ENCODE peak calls at places on chromosomes 3 and 15, in nine cellular contexts. One of them, this sample, is unnamed.
A peak's percentile ranks its signal among the peaks of the same experiment; 100 is the strongest.

GRCh38 chr3:30289324-30289723 is 317.1 kb upstream of the TGFBR2 start:
- DNase-seq in ovary: no peak
- DNase-seq in GM23338: no peak
- DNase-seq in AG04450: no peak
- DNase-seq in astrocyte of the spinal cord: no peak
- DNase-seq in colonic mucosa: peak; percentile 44
- DNase-seq in HCT116: no peak
- DNase-seq in spleen: no peak
- DNase-seq in neural progenitor cell: no peak
- DNase-seq in this sample: peak; percentile 44

GRCh38 chr3:197317250-197317963 is 19.0 kb upstream of the DLG1 start:
- DNase-seq in ovary: no peak
- DNase-seq in GM23338: no peak
- DNase-seq in AG04450: no peak
- DNase-seq in astrocyte of the spinal cord: peak; percentile 95
- DNase-seq in colonic mucosa: no peak
- DNase-seq in HCT116: peak; percentile 72
- DNase-seq in spleen: no peak
- DNase-seq in neural progenitor cell: no peak
- DNase-seq in this sample: peak; percentile 92

GRCh38 chr3:14509796-14510100 is 30.4 kb downstream of the GRIP2 start:
- DNase-seq in ovary: peak; percentile 30
- DNase-seq in GM23338: no peak
- DNase-seq in AG04450: no peak
- DNase-seq in astrocyte of the spinal cord: no peak
- DNase-seq in colonic mucosa: no peak
- DNase-seq in HCT116: no peak
- DNase-seq in spleen: no peak
- DNase-seq in neural progenitor cell: no peak
- DNase-seq in this sample: no peak

GRCh38 chr3:194161181-194162045 is 25.5 kb downstream of the HES1 start:
- DNase-seq in ovary: peak; percentile 72
- DNase-seq in GM23338: no peak
- DNase-seq in AG04450: no peak
- DNase-seq in astrocyte of the spinal cord: no peak
- DNase-seq in colonic mucosa: peak; percentile 46
- DNase-seq in HCT116: no peak
- DNase-seq in spleen: no peak
- DNase-seq in neural progenitor cell: no peak
- DNase-seq in this sample: peak; percentile 60

GRCh38 chr3:173098959-173099358 is 42.1 kb downstream of the SPATA16 start:
- DNase-seq in ovary: no peak
- DNase-seq in GM23338: no peak
- DNase-seq in AG04450: no peak
- DNase-seq in astrocyte of the spinal cord: no peak
- DNase-seq in colonic mucosa: no peak
- DNase-seq in HCT116: no peak
- DNase-seq in spleen: no peak
- DNase-seq in neural progenitor cell: no peak
- DNase-seq in this sample: no peak

GRCh38 chr3:46192939-46193338 is 15.2 kb downstream of the CCR1 start:
- DNase-seq in ovary: no peak
- DNase-seq in GM23338: no peak
- DNase-seq in AG04450: no peak
- DNase-seq in astrocyte of the spinal cord: no peak
- DNase-seq in colonic mucosa: no peak
- DNase-seq in HCT116: no peak
- DNase-seq in spleen: no peak
- DNase-seq in neural progenitor cell: no peak
- DNase-seq in this sample: no peak

GRCh38 chr3:196098365-196098764 is 16.5 kb upstream of the TFRC start:
- DNase-seq in ovary: no peak
- DNase-seq in GM23338: no peak
- DNase-seq in AG04450: no peak
- DNase-seq in astrocyte of the spinal cord: no peak
- DNase-seq in colonic mucosa: no peak
- DNase-seq in HCT116: no peak
- DNase-seq in spleen: no peak
- DNase-seq in neural progenitor cell: no peak
- DNase-seq in this sample: no peak

GRCh38 chr15:36109943-36110658 is 469.3 kb upstream of the CDIN1 start:
- DNase-seq in ovary: no peak
- DNase-seq in GM23338: no peak
- DNase-seq in AG04450: no peak
- DNase-seq in astrocyte of the spinal cord: peak; percentile 80
- DNase-seq in colonic mucosa: peak; percentile 25
- DNase-seq in HCT116: no peak
- DNase-seq in spleen: no peak
- DNase-seq in neural progenitor cell: no peak
- DNase-seq in this sample: peak; percentile 45

GRCh38 chr3:184005981-184006507 is 11.6 kb downstream of the ABCC5 start:
- DNase-seq in ovary: peak; percentile 51
- DNase-seq in GM23338: peak; percentile 53
- DNase-seq in AG04450: no peak
- DNase-seq in astrocyte of the spinal cord: peak; percentile 42
- DNase-seq in colonic mucosa: peak; percentile 93
- DNase-seq in HCT116: peak; percentile 78
- DNase-seq in spleen: peak; percentile 82
- DNase-seq in neural progenitor cell: no peak
- DNase-seq in this sample: peak; percentile 99

GRCh38 chr3:56124546-56124945 is 343.7 kb downstream of the ERC2 start:
- DNase-seq in ovary: no peak
- DNase-seq in GM23338: no peak
- DNase-seq in AG04450: no peak
- DNase-seq in astrocyte of the spinal cord: no peak
- DNase-seq in colonic mucosa: no peak
- DNase-seq in HCT116: no peak
- DNase-seq in spleen: no peak
- DNase-seq in neural progenitor cell: no peak
- DNase-seq in this sample: no peak

GRCh38 chr15:79378394-79379158 is 53.6 kb upstream of the MINAR1 start:
- DNase-seq in ovary: no peak
- DNase-seq in GM23338: no peak
- DNase-seq in AG04450: no peak
- DNase-seq in astrocyte of the spinal cord: no peak
- DNase-seq in colonic mucosa: no peak
- DNase-seq in HCT116: no peak
- DNase-seq in spleen: no peak
- DNase-seq in neural progenitor cell: no peak
- DNase-seq in this sample: peak; percentile 4

DNA sequence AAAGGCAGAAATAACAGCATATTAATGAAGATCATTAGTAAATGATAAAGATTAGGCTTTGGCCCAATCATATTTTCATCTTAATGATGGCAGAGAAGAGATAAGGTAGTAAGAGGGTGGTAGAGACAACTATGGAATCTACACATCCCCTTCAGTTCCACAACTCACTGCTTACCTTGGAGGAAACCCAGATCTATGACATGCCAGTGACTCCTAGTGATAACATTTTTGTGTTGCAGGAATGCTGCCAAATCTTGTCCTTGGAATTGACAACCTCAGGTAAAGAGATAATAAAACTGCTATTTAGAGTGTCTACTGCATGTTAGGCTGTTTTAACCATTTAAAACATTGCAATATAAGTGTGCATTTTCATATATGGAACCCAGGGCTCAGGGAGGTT is 347.5 kb upstream of the ARPP21 start:
- DNase-seq in ovary: no peak
- DNase-seq in GM23338: peak; percentile 15
- DNase-seq in AG04450: no peak
- DNase-seq in astrocyte of the spinal cord: no peak
- DNase-seq in colonic mucosa: no peak
- DNase-seq in HCT116: no peak
- DNase-seq in spleen: no peak
- DNase-seq in neural progenitor cell: no peak
- DNase-seq in this sample: no peak
- TF ChIP-seq CTCF in ovary: no peak
- TF ChIP-seq CTCF in GM23338: peak; percentile 53
- TF ChIP-seq CTCF in AG04450: no peak
- TF ChIP-seq CTCF in astrocyte of the spinal cord: no peak
- TF ChIP-seq CTCF in colonic mucosa: no peak
- TF ChIP-seq CTCF in HCT116: no peak
- TF ChIP-seq CTCF in spleen: no peak
- TF ChIP-seq CTCF in neural progenitor cell: no peak
- TF ChIP-seq CTCF in this sample: no peak

GRCh38 chr3:174596447-174596982 is 262.6 kb upstream of the NAALADL2 start:
- DNase-seq in ovary: no peak
- DNase-seq in GM23338: no peak
- DNase-seq in AG04450: no peak
- DNase-seq in astrocyte of the spinal cord: no peak
- DNase-seq in colonic mucosa: no peak
- DNase-seq in HCT116: no peak
- DNase-seq in spleen: no peak
- DNase-seq in neural progenitor cell: no peak
- DNase-seq in this sample: no peak

DNA sequence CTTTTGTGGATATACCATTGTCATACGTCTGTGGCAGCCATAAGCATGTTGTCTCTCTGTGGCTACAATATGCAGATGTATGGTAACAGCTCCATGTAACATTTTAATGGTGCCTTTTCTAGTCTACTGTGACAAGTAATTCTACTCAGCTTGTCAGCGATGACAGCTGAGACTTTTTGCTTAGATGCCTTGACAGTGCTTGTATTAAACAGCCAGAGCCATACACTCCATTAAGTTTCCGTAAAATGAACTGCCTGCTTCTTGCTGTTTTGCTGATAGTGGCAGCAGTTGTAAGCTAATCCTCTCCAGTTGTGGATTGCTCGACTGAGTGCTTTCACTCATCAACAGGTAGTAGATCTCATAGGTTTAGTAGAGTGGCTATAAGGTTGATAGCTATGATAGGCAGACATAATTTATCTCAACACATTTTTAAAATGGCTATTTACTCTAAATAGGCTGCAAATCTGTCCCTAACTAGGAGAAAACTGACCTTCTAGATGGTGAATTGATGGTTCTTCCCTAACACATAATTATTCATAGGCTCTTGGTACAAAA is 260.2 kb upstream of the NAALADL2 start:
- DNase-seq in ovary: no peak
- DNase-seq in GM23338: no peak
- DNase-seq in AG04450: no peak
- DNase-seq in astrocyte of the spinal cord: no peak
- DNase-seq in colonic mucosa: no peak
- DNase-seq in HCT116: no peak
- DNase-seq in spleen: no peak
- DNase-seq in neural progenitor cell: no peak
- DNase-seq in this sample: no peak
- H3K4me3 ChIP-seq in ovary: no peak overlapping the region
- H3K4me3 ChIP-seq in GM23338: no peak overlapping the region
- H3K4me3 ChIP-seq in AG04450: no peak overlapping the region
- H3K4me3 ChIP-seq in astrocyte of the spinal cord: no peak overlapping the region
- H3K4me3 ChIP-seq in colonic mucosa: no peak overlapping the region
- H3K4me3 ChIP-seq in HCT116: no peak overlapping the region
- H3K4me3 ChIP-seq in spleen: no peak overlapping the region
- H3K4me3 ChIP-seq in neural progenitor cell: no peak overlapping the region
- H3K4me3 ChIP-seq in this sample: no peak overlapping the region

GRCh38 chr3:67700596-67700995 is 46.2 kb upstream of the SUCLG2 start:
- DNase-seq in ovary: no peak
- DNase-seq in GM23338: no peak
- DNase-seq in AG04450: no peak
- DNase-seq in astrocyte of the spinal cord: no peak
- DNase-seq in colonic mucosa: no peak
- DNase-seq in HCT116: no peak
- DNase-seq in spleen: no peak
- DNase-seq in neural progenitor cell: no peak
- DNase-seq in this sample: no peak

GRCh38 chr3:67706934-67707333 is 52.5 kb upstream of the SUCLG2 start:
- DNase-seq in ovary: no peak
- DNase-seq in GM23338: no peak
- DNase-seq in AG04450: no peak
- DNase-seq in astrocyte of the spinal cord: peak; percentile 40
- DNase-seq in colonic mucosa: no peak
- DNase-seq in HCT116: no peak
- DNase-seq in spleen: no peak
- DNase-seq in neural progenitor cell: no peak
- DNase-seq in this sample: no peak

GRCh38 chr3:67699877-67700276 is 45.5 kb upstream of the SUCLG2 start:
- DNase-seq in ovary: no peak
- DNase-seq in GM23338: no peak
- DNase-seq in AG04450: no peak
- DNase-seq in astrocyte of the spinal cord: no peak
- DNase-seq in colonic mucosa: peak; percentile 25
- DNase-seq in HCT116: no peak
- DNase-seq in spleen: no peak
- DNase-seq in neural progenitor cell: no peak
- DNase-seq in this sample: no peak

GRCh38 chr3:67704322-67704721 is 49.9 kb upstream of the SUCLG2 start:
- DNase-seq in ovary: no peak
- DNase-seq in GM23338: peak; percentile 16
- DNase-seq in AG04450: no peak
- DNase-seq in astrocyte of the spinal cord: no peak
- DNase-seq in colonic mucosa: no peak
- DNase-seq in HCT116: no peak
- DNase-seq in spleen: no peak
- DNase-seq in neural progenitor cell: no peak
- DNase-seq in this sample: no peak
- TF ChIP-seq CTCF in ovary: no peak
- TF ChIP-seq CTCF in GM23338: peak; percentile 50
- TF ChIP-seq CTCF in AG04450: no peak
- TF ChIP-seq CTCF in astrocyte of the spinal cord: no peak
- TF ChIP-seq CTCF in colonic mucosa: no peak
- TF ChIP-seq CTCF in HCT116: no peak
- TF ChIP-seq CTCF in spleen: no peak
- TF ChIP-seq CTCF in neural progenitor cell: no peak
- TF ChIP-seq CTCF in this sample: no peak

DNA sequence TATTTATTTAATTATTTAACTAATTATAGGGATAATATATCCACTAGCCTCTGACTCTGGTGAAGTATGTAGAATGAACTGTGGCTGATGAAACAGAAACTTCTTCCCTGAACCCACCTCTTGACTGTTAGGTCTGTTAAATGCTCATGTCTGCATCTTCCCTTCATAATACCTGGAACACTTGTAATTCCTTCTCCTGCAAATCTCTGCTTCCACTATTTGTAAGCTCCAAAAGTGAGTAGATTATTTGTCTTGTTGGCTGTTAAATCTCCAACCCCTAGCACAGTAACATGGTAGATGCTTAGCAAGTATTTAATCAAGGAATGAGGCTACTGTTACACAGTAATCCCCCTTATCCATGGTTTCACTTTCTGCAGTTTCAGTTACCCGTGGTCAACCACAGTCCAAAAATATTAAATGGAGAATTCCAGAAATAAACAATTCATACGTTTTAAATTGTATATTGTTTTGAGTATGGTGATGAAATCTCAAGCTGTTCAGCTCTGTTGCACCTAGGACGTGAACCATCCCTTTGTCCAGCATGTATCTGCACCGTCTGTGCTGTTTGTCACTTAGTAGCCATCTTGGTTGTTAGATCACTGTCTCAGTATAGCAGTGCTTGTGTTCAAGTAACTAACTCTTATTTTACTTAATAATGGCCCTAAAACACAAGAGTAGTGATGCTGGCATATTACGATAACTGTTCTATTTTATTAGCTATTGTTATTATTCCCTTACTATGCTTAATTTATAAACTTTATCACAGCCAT is 5.7 kb downstream of the TTBK2 start:
- DNase-seq in ovary: no peak
- DNase-seq in GM23338: no peak
- DNase-seq in AG04450: no peak
- DNase-seq in astrocyte of the spinal cord: no peak
- DNase-seq in colonic mucosa: no peak
- DNase-seq in HCT116: no peak
- DNase-seq in spleen: no peak
- DNase-seq in neural progenitor cell: no peak
- DNase-seq in this sample: no peak
- H3K4me3 ChIP-seq in ovary: no peak overlapping the region
- H3K4me3 ChIP-seq in GM23338: no peak overlapping the region
- H3K4me3 ChIP-seq in AG04450: peak overlapping the region; percentile 18
- H3K4me3 ChIP-seq in astrocyte of the spinal cord: no peak overlapping the region
- H3K4me3 ChIP-seq in colonic mucosa: no peak overlapping the region
- H3K4me3 ChIP-seq in HCT116: no peak overlapping the region
- H3K4me3 ChIP-seq in spleen: no peak overlapping the region
- H3K4me3 ChIP-seq in neural progenitor cell: no peak overlapping the region
- H3K4me3 ChIP-seq in this sample: no peak overlapping the region